ENCODE peak calls at places on chromosomes 1 and 21, in five cellular contexts. J is activated naive CD8-positive, alpha-beta T cell treated with anti-CD3 and anti-CD28 coated beads, Interleukin-2, amount 10 ng/mL, durations not matched to agents 7 days and 5 days; I is HTR-8/SVneo; C is left cardiac atrium; N is stimulated activated CD4-positive, alpha-beta T cell treated with anti-CD3 and anti-CD28 coated beads, Interleukin-1b, Interleukin-23, amount 100 ng/mL, for 4 hours. U is an unnamed sample.

GRCh38 chr1:1041092-1041503 is 21.2 kb downstream of the AGRN start:
- DNase-seq in J (peak), I (no peak), C (no peak), N (no peak), U (no peak)

GRCh38 chr1:61210435-61211012 is 128.2 kb downstream of the NFIA start:
- DNase-seq in J (no peak), I (no peak), C (no peak), N (no peak), U (no peak)

GRCh38 chr1:231643333-231644237 is 17.0 kb downstream of the DISC1 start:
- DNase-seq in J (no peak), I (no peak), C (no peak), N (no peak), U (no peak)

GRCh38 chr21:26124421-26124833 is 46.1 kb downstream of the APP start:
- DNase-seq in J (no peak), I (no peak), C (no peak), N (no peak), U (no peak)

GRCh38 chr1:43835141-43836021 is 98.2 kb upstream of the ARTN start:
- DNase-seq in J (no peak), I (peak), C (peak), N (no peak), U (peak)

GRCh38 chr1:225880210-225880584 is 2.0 kb downstream of the TMEM63A start:
- DNase-seq in J (no peak), I (no peak), C (no peak), N (no peak), U (peak)

GRCh38 chr1:161367684-161368398 is at the start of gene CFAP126:
- DNase-seq in J (no peak), I (peak), C (peak), N (no peak), U (peak)

GRCh38 chr21:39673163-39673562 is 60.4 kb downstream of the B3GALT5 start:
- DNase-seq in J (no peak), I (no peak), C (no peak), N (no peak), U (no peak)

GRCh38 chr1:212754715-212755114 is 36.9 kb downstream of the NSL1 start:
- DNase-seq in J (no peak), I (no peak), C (no peak), N (no peak), U (no peak)

GRCh38 chr1:56133517-56134472 is 445.6 kb downstream of the PLPP3 start:
- DNase-seq in J (no peak), I (no peak), C (no peak), N (no peak), U (no peak)

GRCh38 chr1:244196890-244197289 is 145.8 kb downstream of the ZBTB18 start:
- DNase-seq in J (no peak), I (no peak), C (no peak), N (no peak), U (no peak)

GRCh38 chr1:31748265-31748859 is 15.8 kb downstream of the ADGRB2 start:
- DNase-seq in J (no peak), I (no peak), C (no peak), N (no peak), U (no peak)

GRCh38 chr1:183205196-183205781 is 19.2 kb downstream of the LAMC2 start:
- DNase-seq in J (no peak), I (no peak), C (no peak), N (no peak), U (no peak)

GRCh38 chr1:24152631-24153494 is 9.9 kb upstream of the IL22RA1 start:
- DNase-seq in J (no peak), I (no peak), C (no peak), N (no peak), U (peak)

GRCh38 chr1:25703671-25704637 is 87.4 kb downstream of the MAN1C1 start:
- DNase-seq in J (peak), I (no peak), C (no peak), N (no peak), U (no peak)

GRCh38 chr21:35449846-35450245 is 400.7 kb upstream of the RUNX1 start:
- DNase-seq in J (no peak), I (no peak), C (peak), N (no peak), U (no peak)

GRCh38 chr1:38101037-38101782 is 54.6 kb upstream of the POU3F1 start:
- DNase-seq in J (no peak), I (no peak), C (no peak), N (no peak), U (no peak)

GRCh38 chr1:59526240-59526639 is 229.3 kb downstream of the FGGY start:
- DNase-seq in J (no peak), I (no peak), C (no peak), N (no peak), U (no peak)